ENCODE peak calls at places on chromosomes 5 and 9, in ten cellular contexts. M, I, U, Z, H, Q, T, J, X and E are unnamed samples.

GRCh38 chr9:12697719-12698118 is 4.5 kb downstream of the TYRP1 start:
- DNase-seq in U (no peak), H (no peak), Z (no peak), M (no peak), X (no peak), Q (no peak), J (no peak), I (no peak), T (no peak), E (no peak)

GRCh38 chr5:38642194-38642987 is 85.9 kb upstream of the LIFR start:
- DNase-seq in X (no peak), M (no peak), I (no peak), T (no peak), Z (no peak), Q (no peak), U (no peak), H (no peak), J (no peak), E (no peak)

GRCh38 chr5:122941737-122942136 is 94.8 kb downstream of the PPIC start:
- DNase-seq in I (no peak), M (no peak), J (no peak), Q (no peak), H (no peak), U (no peak), X (no peak), T (no peak), Z (no peak), E (no peak)

GRCh38 chr5:61582421-61582820 is 250.4 kb downstream of the ZSWIM6 start:
- DNase-seq in U (no peak), Q (no peak), H (no peak), J (no peak), T (no peak), M (no peak), X (no peak), I (no peak), Z (no peak), E (no peak)

GRCh38 chr9:121704281-121704680 is 52.8 kb downstream of the DAB2IP start:
- DNase-seq in H (no peak), M (no peak), U (no peak), Q (no peak), T (no peak), Z (no peak), X (no peak), I (no peak), J (no peak), E (no peak)

GRCh38 chr5:322942-323879 is 1.7 kb downstream of the AHRR start:
- DNase-seq in I (no peak), Z (no peak), J (no peak), M (peak), U (peak), T (no peak), Q (no peak), X (peak), H (no peak), E (no peak)

GRCh38 chr9:81633952-81634421 is 55.4 kb downstream of the TLE1 start:
- DNase-seq in H (no peak), U (no peak), J (no peak), X (no peak), I (no peak), Z (no peak), T (no peak), Q (no peak), M (no peak), E (no peak)

GRCh38 chr9:107044872-107045271 is 181.9 kb downstream of the ZNF462 start:
- DNase-seq in T (no peak), H (no peak), X (no peak), Q (no peak), J (no peak), I (no peak), M (no peak), Z (no peak), U (peak), E (no peak)

GRCh38 chr9:5435912-5436311 is 1.8 kb downstream of the PLGRKT start:
- DNase-seq in I (no peak), H (no peak), M (no peak), Z (no peak), J (no peak), Q (no peak), X (no peak), U (no peak), T (no peak), E (no peak)

GRCh38 chr9:69197687-69198086 is 23.6 kb downstream of the TJP2 start:
- DNase-seq in Q (no peak), Z (no peak), T (no peak), I (no peak), J (no peak), H (no peak), X (no peak), M (peak), U (no peak), E (no peak)

GRCh38 chr5:40754381-40755092 is 1.2 kb downstream of the TTC33 start:
- DNase-seq in X (no peak), T (no peak), U (no peak), Z (peak), Q (no peak), H (no peak), M (no peak), I (no peak), J (no peak), E (no peak)

GRCh38 chr5:1857256-1857600 is 25.5 kb downstream of the IRX4 start:
- DNase-seq in Q (no peak), I (no peak), M (no peak), J (no peak), Z (no peak), X (no peak), U (no peak), T (no peak), H (no peak), E (no peak)

GRCh38 chr5:98630621-98631020 is 142.8 kb upstream of the RGMB start:
- DNase-seq in I (no peak), Z (no peak), T (no peak), X (no peak), U (no peak), J (no peak), Q (no peak), H (no peak), M (no peak), E (no peak)

GRCh38 chr9:120875954-120876841 is 790 bp downstream of the PHF19 start:
- DNase-seq in Z (peak), X (peak), J (peak), Q (peak), M (peak), U (peak), I (no peak), T (peak), H (peak), E (no peak)

GRCh38 chr9:5714501-5715401 is 85.8 kb downstream of the RIC1 start:
- DNase-seq in X (no peak), H (no peak), Z (peak), T (no peak), M (no peak), I (no peak), U (no peak), Q (no peak), J (peak), E (no peak)

GRCh38 chr5:1801954-1802295 is 718 bp downstream of the NDUFS6 start:
- DNase-seq in I (no peak), H (no peak), Q (no peak), M (no peak), Z (no peak), T (no peak), U (no peak), J (no peak), X (no peak), E (no peak)

GRCh38 chr9:78707481-78707977 is 410.6 kb downstream of the PSAT1 start:
- DNase-seq in I (no peak), M (no peak), Z (no peak), U (no peak), T (no peak), H (no peak), Q (peak), J (no peak), X (no peak), E (no peak)

GRCh38 chr5:10564838-10565784 is 1.2 kb downstream of the ANKRD33B start:
- DNase-seq in U (peak), H (no peak), M (peak), Z (no peak), I (no peak), X (no peak), Q (no peak), J (peak), T (no peak), E (no peak)

GRCh38 chr5:74233091-74233490 is 407.4 kb downstream of the ENC1 start:
- DNase-seq in M (no peak), X (no peak), J (no peak), Q (no peak), U (no peak), I (no peak), H (no peak), T (no peak), Z (no peak), E (no peak)

GRCh38 chr9:109253637-109254284 is 67.1 kb downstream of the EPB41L4B start:
- DNase-seq in Z (peak), U (no peak), H (no peak), J (no peak), I (no peak), Q (no peak), M (no peak), T (no peak), X (no peak), E (no peak)

GRCh38 chr9:27414215-27414731 is 109.8 kb upstream of the IFNK start:
- DNase-seq in U (peak), Q (no peak), H (no peak), J (no peak), M (no peak), X (no peak), I (no peak), Z (no peak), T (peak), E (no peak)

GRCh38 chr9:115944166-115944948 is 209.2 kb upstream of the PAPPA start:
- DNase-seq in Z (peak), H (no peak), M (peak), T (peak), Q (peak), X (peak), J (no peak), I (peak), U (peak), E (no peak)

GRCh38 chr9:98306384-98307145 is 51.1 kb upstream of the TBC1D2 start:
- DNase-seq in H (no peak), J (no peak), T (no peak), X (no peak), I (no peak), Z (no peak), Q (no peak), U (no peak), M (no peak), E (no peak)

GRCh38 chr9:77562021-77562748 is 85.9 kb downstream of the GNA14 start:
- DNase-seq in X (no peak), H (no peak), M (no peak), I (no peak), U (no peak), Z (no peak), T (no peak), J (no peak), Q (no peak), E (no peak)

GRCh38 chr9:136750526-136750925 is 2.2 kb upstream of the LCN6 start:
- DNase-seq in I (no peak), Z (no peak), T (no peak), J (no peak), H (no peak), X (no peak), M (no peak), U (no peak), Q (no peak), E (no peak)

GRCh38 chr9:128470560-128470959 is 14.8 kb downstream of the ODF2 start:
- DNase-seq in T (no peak), Q (no peak), X (no peak), Z (no peak), H (no peak), U (peak), I (no peak), J (no peak), M (no peak), E (no peak)

GRCh38 chr5:102611312-102611711 is 112.5 kb upstream of the SLCO6A1 start:
- DNase-seq in M (no peak), U (no peak), I (no peak), X (no peak), Z (no peak), T (no peak), J (no peak), H (no peak), Q (no peak), E (no peak)

GRCh38 chr9:83466877-83467276 is 71.3 kb downstream of the FRMD3 start:
- DNase-seq in Q (no peak), U (no peak), Z (no peak), X (no peak), M (no peak), T (no peak), I (peak), J (no peak), H (no peak), E (no peak)

DNA sequence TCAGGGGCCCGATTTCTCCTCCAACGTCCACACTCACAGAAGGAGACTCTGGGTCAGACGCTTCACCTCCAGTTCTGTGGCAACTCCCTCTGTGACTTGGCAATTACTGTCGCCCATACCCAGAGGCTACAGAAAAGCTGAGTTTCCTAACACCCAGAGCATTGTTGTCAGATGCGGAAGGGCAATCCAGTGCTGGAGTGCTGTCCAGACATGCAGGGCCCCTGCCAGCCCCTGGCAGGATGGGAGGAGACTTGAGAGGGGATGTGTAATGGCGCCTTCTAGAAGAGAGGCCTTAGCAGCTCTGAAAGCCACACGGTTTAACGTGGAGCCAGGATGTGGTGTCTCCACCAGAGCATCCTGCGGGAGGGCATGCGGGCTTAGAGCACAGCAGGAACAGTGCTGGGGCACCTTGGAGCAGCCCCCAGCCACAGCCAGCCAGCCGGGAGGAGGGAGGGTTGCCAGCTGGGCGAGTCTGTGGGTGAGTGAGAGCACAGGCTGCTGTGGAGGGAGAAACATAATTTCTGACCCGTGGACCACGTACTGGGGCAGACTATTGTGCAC is 139.4 kb upstream of the IRX1 start:
- DNase-seq in J (no peak), T (no peak), Z (no peak), I (no peak), M (no peak), X (no peak), Q (no peak), H (no peak), U (no peak), E (no peak)
- TF ChIP-seq CTCF in J (no peak), T (no peak), Z (no peak), I (no peak), M (no peak), X (no peak), Q (no peak), H (no peak), U (no peak), E (no peak)

DNA sequence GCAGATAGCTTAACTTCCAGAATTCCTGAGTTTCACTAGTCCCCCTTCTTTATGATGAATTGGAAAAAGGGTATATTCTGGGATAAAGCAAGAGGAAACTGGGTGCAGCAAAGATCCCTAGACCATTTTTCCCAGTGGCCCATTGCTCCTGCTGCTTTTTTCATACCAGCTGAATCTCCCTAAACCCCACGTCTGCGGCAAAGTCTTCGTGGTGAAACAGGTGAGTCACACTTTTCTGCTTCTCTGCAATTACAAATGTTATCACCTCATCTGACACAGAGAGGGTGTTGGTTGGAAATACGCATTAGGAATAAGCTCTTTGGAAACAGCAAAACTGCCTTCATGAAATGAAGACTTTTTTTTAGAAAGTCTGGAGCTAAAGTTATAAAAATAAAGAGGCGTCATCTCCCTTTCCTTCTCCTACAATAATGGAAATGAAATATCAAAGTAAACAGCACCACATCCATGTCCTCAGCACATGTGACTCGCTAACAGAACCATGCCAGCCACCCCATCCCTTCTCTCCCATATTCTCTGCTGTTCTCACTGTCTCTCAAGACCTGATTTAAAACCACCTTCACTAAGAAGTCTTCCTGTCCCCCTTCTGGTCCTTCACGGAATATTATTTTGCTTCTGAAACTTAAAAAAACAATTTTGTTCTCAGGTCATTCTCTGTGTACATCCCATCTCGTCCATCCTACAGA is 39.5 kb upstream of the GLRX start:
- DNase-seq in Z (peak), X (no peak), M (peak), J (no peak), H (no peak), T (no peak), I (peak), U (no peak), Q (no peak), E (no peak)
- TF ChIP-seq CTCF in Z (peak), X (no peak), M (no peak), J (peak), H (no peak), T (no peak), I (no peak), U (no peak), Q (no peak), E (peak)

GRCh38 chr5:150710165-150710564 is 9.3 kb upstream of the RBM22 start:
- DNase-seq in X (no peak), Q (no peak), T (no peak), M (no peak), J (no peak), Z (no peak), U (no peak), I (no peak), H (no peak), E (no peak)
- TF ChIP-seq CTCF in X (peak), Q (peak), T (no peak), M (no peak), J (no peak), Z (peak), U (peak), I (peak), H (peak), E (peak)

GRCh38 chr5:119267958-119268386 is 87.8 kb upstream of the TNFAIP8 start:
- DNase-seq in H (peak), T (peak), M (peak), I (peak), Q (peak), Z (peak), X (peak), U (peak), J (peak), E (peak)
- TF ChIP-seq CTCF in H (peak), T (no peak), M (no peak), I (peak), Q (peak), Z (peak), X (peak), U (peak), J (peak), E (peak)

GRCh38 chr5:114447084-114447773 is 85.4 kb downstream of the KCNN2 start:
- DNase-seq in X (no peak), J (no peak), M (no peak), U (no peak), Q (no peak), I (no peak), Z (no peak), H (no peak), T (no peak), E (no peak)
- TF ChIP-seq CTCF in X (peak), J (peak), M (no peak), U (no peak), Q (peak), I (peak), Z (peak), H (peak), T (no peak), E (peak)

DNA sequence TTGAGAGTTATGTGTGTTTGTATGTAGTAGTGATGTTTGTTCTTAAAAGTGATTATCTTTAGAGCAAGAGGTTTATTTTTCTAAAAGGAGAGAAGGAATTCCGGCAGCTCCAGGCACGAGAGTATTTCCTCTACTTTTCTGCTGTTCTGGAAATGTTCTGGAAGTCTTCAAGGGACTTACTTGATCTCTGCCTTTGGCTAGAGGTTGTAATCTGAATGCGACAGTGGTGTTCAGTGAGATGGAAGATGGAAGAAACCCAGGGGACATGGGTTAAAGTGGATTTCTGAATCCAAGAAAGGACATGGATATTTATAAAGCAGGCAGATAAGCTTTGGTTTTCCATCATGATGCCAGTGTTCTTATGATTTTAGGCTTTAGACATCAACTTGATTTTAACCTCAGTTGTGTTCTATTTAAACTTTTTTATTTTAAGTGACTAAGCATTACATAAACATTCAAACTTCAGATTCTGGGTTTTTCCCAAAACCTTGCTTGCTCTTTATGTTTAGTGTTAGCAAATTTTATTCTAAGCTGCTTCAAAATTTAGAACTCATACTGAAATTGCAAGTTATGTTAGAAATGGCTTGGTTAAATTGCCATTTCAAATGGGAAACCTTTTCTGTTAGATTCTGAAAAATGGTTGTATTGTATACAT is 3.5 kb downstream of the GPR21 start:
- DNase-seq in Z (no peak), H (no peak), I (no peak), T (no peak), Q (no peak), J (no peak), U (no peak), X (no peak), M (no peak), E (no peak)
- TF ChIP-seq CTCF in Z (no peak), H (no peak), I (no peak), T (no peak), Q (no peak), J (no peak), U (no peak), X (no peak), M (no peak), E (no peak)

DNA sequence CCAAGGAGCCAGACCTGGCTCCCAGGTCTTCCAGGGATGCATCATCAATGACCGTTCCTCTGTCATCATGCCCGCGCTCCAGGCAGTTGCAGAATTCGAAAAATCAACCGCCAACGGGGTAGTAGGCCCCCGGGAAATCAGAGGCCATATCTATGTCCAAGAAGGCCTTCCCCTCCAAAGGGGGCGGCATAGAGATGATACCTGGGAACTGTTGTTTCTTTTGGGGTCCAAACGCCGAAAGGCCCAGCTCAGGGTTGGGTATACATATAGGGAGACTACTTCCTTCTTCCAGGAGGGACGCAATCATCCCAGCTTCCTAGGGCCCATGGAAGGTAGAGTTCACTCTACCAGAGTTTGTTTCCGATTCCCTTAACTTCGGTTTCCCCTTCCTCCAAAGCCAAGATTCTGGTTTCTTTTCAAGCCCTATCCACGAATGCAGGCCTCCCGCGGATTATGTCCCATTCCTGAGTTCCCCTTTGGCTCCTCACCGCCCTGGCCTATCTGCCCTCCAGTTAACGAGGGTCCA is 754 bp downstream of the DCAF12 start:
- DNase-seq in Q (no peak), T (no peak), X (no peak), J (peak), U (no peak), H (no peak), M (no peak), I (no peak), Z (no peak), E (no peak)
- TF ChIP-seq CTCF in Q (peak), T (no peak), X (no peak), J (no peak), U (no peak), H (no peak), M (no peak), I (no peak), Z (peak), E (no peak)